ENCODE peak calls at places on chromosomes 4 and X, in seven cellular contexts. One of them, this sample, is unnamed. For H3K27me3, the result is how much of the 10 kb centered on the place peaks cover.

GRCh38 chr4:107035711-107036601 is at the start of gene DKK2:
- DNase-seq in psoas muscle: peak
- DNase-seq in tibial nerve: peak
- DNase-seq in left ventricle myocardium inferior: no peak
- DNase-seq in PC-9: no peak
- DNase-seq in H9: peak
- DNase-seq in cardiac muscle cell: peak
- DNase-seq in this sample: peak

GRCh38 chr4:85200106-85200505 is 233.6 kb upstream of the WDFY3 start:
- DNase-seq in PC-9: no peak
- DNase-seq in cardiac muscle cell: no peak
- DNase-seq in left ventricle myocardium inferior: no peak
- DNase-seq in psoas muscle: no peak
- DNase-seq in tibial nerve: no peak
- DNase-seq in H9: no peak
- DNase-seq in this sample: no peak

GRCh38 chr4:40621592-40622512 is 7.8 kb downstream of the RBM47 start:
- DNase-seq in left ventricle myocardium inferior: peak
- DNase-seq in tibial nerve: peak
- DNase-seq in cardiac muscle cell: peak
- DNase-seq in PC-9: peak
- DNase-seq in psoas muscle: peak
- DNase-seq in H9: peak
- DNase-seq in this sample: peak

GRCh38 chr4:98125585-98125984 is 17.7 kb downstream of the STPG2 start:
- DNase-seq in cardiac muscle cell: no peak
- DNase-seq in tibial nerve: no peak
- DNase-seq in psoas muscle: no peak
- DNase-seq in PC-9: no peak
- DNase-seq in left ventricle myocardium inferior: no peak
- DNase-seq in H9: no peak
- DNase-seq in this sample: no peak

GRCh38 chrX:94831364-94831763 is 1157.4 kb downstream of the FAM133A start:
- DNase-seq in tibial nerve: no peak
- DNase-seq in PC-9: no peak
- DNase-seq in cardiac muscle cell: peak
- DNase-seq in H9: no peak
- DNase-seq in left ventricle myocardium inferior: no peak
- DNase-seq in psoas muscle: no peak
- DNase-seq in this sample: no peak

GRCh38 chrX:46979340-46979739 is 67.1 kb downstream of the JADE3 start:
- DNase-seq in tibial nerve: no peak
- DNase-seq in left ventricle myocardium inferior: no peak
- DNase-seq in cardiac muscle cell: peak
- DNase-seq in PC-9: no peak
- DNase-seq in H9: no peak
- DNase-seq in psoas muscle: no peak
- DNase-seq in this sample: no peak

GRCh38 chr4:67892253-67892652 is 8.5 kb upstream of the TMPRSS11D start:
- DNase-seq in H9: no peak
- DNase-seq in PC-9: no peak
- DNase-seq in psoas muscle: no peak
- DNase-seq in left ventricle myocardium inferior: no peak
- DNase-seq in tibial nerve: no peak
- DNase-seq in cardiac muscle cell: no peak
- DNase-seq in this sample: no peak

GRCh38 chrX:154401045-154401799 is 3.0 kb downstream of the RPL10 start:
- DNase-seq in H9: peak
- DNase-seq in left ventricle myocardium inferior: no peak
- DNase-seq in psoas muscle: no peak
- DNase-seq in cardiac muscle cell: peak
- DNase-seq in PC-9: no peak
- DNase-seq in tibial nerve: no peak
- DNase-seq in this sample: no peak

GRCh38 chr4:68373513-68373912 is 23.6 kb upstream of the YTHDC1 start:
- DNase-seq in PC-9: no peak
- DNase-seq in left ventricle myocardium inferior: peak
- DNase-seq in psoas muscle: peak
- DNase-seq in H9: peak
- DNase-seq in tibial nerve: peak
- DNase-seq in cardiac muscle cell: peak
- DNase-seq in this sample: peak

GRCh38 chr4:105107105-105107856 is 39.4 kb upstream of the TET2 start:
- DNase-seq in left ventricle myocardium inferior: no peak
- DNase-seq in H9: no peak
- DNase-seq in tibial nerve: no peak
- DNase-seq in psoas muscle: no peak
- DNase-seq in cardiac muscle cell: no peak
- DNase-seq in PC-9: no peak
- DNase-seq in this sample: no peak

GRCh38 chr4:11632488-11632887 is 203.8 kb upstream of the HS3ST1 start:
- DNase-seq in tibial nerve: no peak
- DNase-seq in PC-9: peak
- DNase-seq in cardiac muscle cell: no peak
- DNase-seq in left ventricle myocardium inferior: no peak
- DNase-seq in H9: no peak
- DNase-seq in psoas muscle: no peak
- DNase-seq in this sample: no peak

GRCh38 chrX:72107320-72107719 is 24.4 kb downstream of the RTL5 start:
- DNase-seq in H9: peak
- DNase-seq in tibial nerve: no peak
- DNase-seq in PC-9: no peak
- DNase-seq in psoas muscle: no peak
- DNase-seq in left ventricle myocardium inferior: no peak
- DNase-seq in cardiac muscle cell: peak
- DNase-seq in this sample: no peak

GRCh38 chrX:114584434-114584943 is 603 bp downstream of the HTR2C start:
- DNase-seq in psoas muscle: no peak
- DNase-seq in cardiac muscle cell: peak
- DNase-seq in tibial nerve: no peak
- DNase-seq in PC-9: no peak
- DNase-seq in left ventricle myocardium inferior: no peak
- DNase-seq in H9: peak
- DNase-seq in this sample: no peak

GRCh38 chrX:19448077-19448476 is 67.2 kb downstream of the MAP3K15 start:
- DNase-seq in psoas muscle: no peak
- DNase-seq in cardiac muscle cell: no peak
- DNase-seq in left ventricle myocardium inferior: no peak
- DNase-seq in H9: no peak
- DNase-seq in PC-9: no peak
- DNase-seq in tibial nerve: no peak
- DNase-seq in this sample: no peak

GRCh38 chr4:4695497-4695896 is 153.6 kb upstream of the STX18 start:
- DNase-seq in tibial nerve: no peak
- DNase-seq in cardiac muscle cell: no peak
- DNase-seq in PC-9: no peak
- DNase-seq in left ventricle myocardium inferior: no peak
- DNase-seq in psoas muscle: no peak
- DNase-seq in H9: no peak
- DNase-seq in this sample: no peak

GRCh38 chr4:4693755-4694295 is 152.0 kb upstream of the STX18 start:
- DNase-seq in cardiac muscle cell: no peak
- DNase-seq in PC-9: no peak
- DNase-seq in psoas muscle: no peak
- DNase-seq in H9: no peak
- DNase-seq in left ventricle myocardium inferior: no peak
- DNase-seq in tibial nerve: no peak
- DNase-seq in this sample: no peak

GRCh38 chr4:4694812-4695211 is 153.0 kb upstream of the STX18 start:
- DNase-seq in H9: no peak
- DNase-seq in left ventricle myocardium inferior: no peak
- DNase-seq in tibial nerve: no peak
- DNase-seq in cardiac muscle cell: no peak
- DNase-seq in psoas muscle: no peak
- DNase-seq in PC-9: no peak
- DNase-seq in this sample: no peak

GRCh38 chr4:4693258-4693657 is 151.4 kb upstream of the STX18 start:
- DNase-seq in cardiac muscle cell: no peak
- DNase-seq in PC-9: no peak
- DNase-seq in tibial nerve: no peak
- DNase-seq in psoas muscle: no peak
- DNase-seq in H9: no peak
- DNase-seq in left ventricle myocardium inferior: no peak
- DNase-seq in this sample: no peak

DNA sequence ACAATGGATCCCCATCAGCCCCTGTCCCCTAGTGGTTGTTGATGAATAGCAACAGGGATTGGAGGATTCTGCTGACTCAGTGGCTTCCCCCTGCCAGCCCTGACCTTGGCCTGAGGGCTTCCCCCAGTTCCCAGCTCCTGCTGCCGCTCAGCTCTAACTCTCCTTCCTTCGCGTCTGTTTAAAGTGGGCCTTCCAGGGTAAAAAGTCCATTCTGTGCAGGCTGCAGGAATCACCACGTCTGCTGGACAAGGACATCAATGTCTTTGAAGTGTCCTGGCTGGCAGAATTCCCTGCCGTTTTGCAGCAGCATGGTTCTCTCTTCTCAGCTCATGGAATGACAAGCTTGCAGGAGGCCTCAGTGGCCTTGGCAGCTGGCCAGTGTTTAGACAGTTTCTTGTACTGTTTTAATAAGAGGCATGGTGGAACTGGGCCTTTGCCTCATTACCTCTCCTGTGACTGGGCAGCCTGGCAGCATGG is 152.5 kb upstream of the STX18 start:
- DNase-seq in cardiac muscle cell: peak
- DNase-seq in PC-9: no peak
- DNase-seq in H9: peak
- DNase-seq in psoas muscle: no peak
- DNase-seq in left ventricle myocardium inferior: peak
- DNase-seq in tibial nerve: no peak
- DNase-seq in this sample: peak
- TF ChIP-seq CTCF in cardiac muscle cell: peak
- TF ChIP-seq CTCF in PC-9: peak
- TF ChIP-seq CTCF in H9: peak
- TF ChIP-seq CTCF in psoas muscle: no peak
- TF ChIP-seq CTCF in left ventricle myocardium inferior: peak
- TF ChIP-seq CTCF in tibial nerve: no peak
- TF ChIP-seq CTCF in this sample: no peak

GRCh38 chr4:119946359-119946758 is 120.3 kb downstream of the MAD2L1 start:
- DNase-seq in cardiac muscle cell: no peak
- DNase-seq in tibial nerve: no peak
- DNase-seq in left ventricle myocardium inferior: no peak
- DNase-seq in PC-9: no peak
- DNase-seq in psoas muscle: no peak
- DNase-seq in H9: no peak
- DNase-seq in this sample: no peak

GRCh38 chr4:119939066-119939995 is 127.3 kb downstream of the MAD2L1 start:
- DNase-seq in PC-9: no peak
- DNase-seq in psoas muscle: no peak
- DNase-seq in H9: no peak
- DNase-seq in left ventricle myocardium inferior: no peak
- DNase-seq in cardiac muscle cell: no peak
- DNase-seq in tibial nerve: no peak
- DNase-seq in this sample: no peak

GRCh38 chr4:119942806-119943205 is 123.8 kb downstream of the MAD2L1 start:
- DNase-seq in left ventricle myocardium inferior: no peak
- DNase-seq in tibial nerve: no peak
- DNase-seq in cardiac muscle cell: no peak
- DNase-seq in H9: no peak
- DNase-seq in PC-9: no peak
- DNase-seq in psoas muscle: no peak
- DNase-seq in this sample: no peak

GRCh38 chr4:119940557-119940956 is 126.1 kb downstream of the MAD2L1 start:
- DNase-seq in left ventricle myocardium inferior: no peak
- DNase-seq in psoas muscle: no peak
- DNase-seq in tibial nerve: no peak
- DNase-seq in H9: no peak
- DNase-seq in PC-9: no peak
- DNase-seq in cardiac muscle cell: no peak
- DNase-seq in this sample: no peak
- H3K27me3 ChIP-seq in left ventricle myocardium inferior: under half
- H3K27me3 ChIP-seq in psoas muscle: under half
- H3K27me3 ChIP-seq in tibial nerve: under half
- H3K27me3 ChIP-seq in H9: under half
- H3K27me3 ChIP-seq in PC-9: under half
- H3K27me3 ChIP-seq in cardiac muscle cell: under half
- H3K27me3 ChIP-seq in this sample: under half

GRCh38 chrX:22024577-22024976 is 7.5 kb upstream of the PHEX start:
- DNase-seq in psoas muscle: no peak
- DNase-seq in left ventricle myocardium inferior: no peak
- DNase-seq in PC-9: no peak
- DNase-seq in H9: no peak
- DNase-seq in tibial nerve: no peak
- DNase-seq in cardiac muscle cell: no peak
- DNase-seq in this sample: no peak

GRCh38 chrX:22021721-22022120 is 10.4 kb upstream of the PHEX start:
- DNase-seq in PC-9: no peak
- DNase-seq in psoas muscle: no peak
- DNase-seq in tibial nerve: no peak
- DNase-seq in left ventricle myocardium inferior: no peak
- DNase-seq in cardiac muscle cell: no peak
- DNase-seq in H9: no peak
- DNase-seq in this sample: no peak

GRCh38 chrX:22025751-22026150 is 6.4 kb upstream of the PHEX start:
- DNase-seq in tibial nerve: no peak
- DNase-seq in cardiac muscle cell: peak
- DNase-seq in H9: no peak
- DNase-seq in left ventricle myocardium inferior: no peak
- DNase-seq in PC-9: no peak
- DNase-seq in psoas muscle: no peak
- DNase-seq in this sample: no peak
- TF ChIP-seq CTCF in tibial nerve: no peak
- TF ChIP-seq CTCF in cardiac muscle cell: no peak
- TF ChIP-seq CTCF in H9: no peak
- TF ChIP-seq CTCF in left ventricle myocardium inferior: no peak
- TF ChIP-seq CTCF in PC-9: no peak
- TF ChIP-seq CTCF in psoas muscle: no peak
- TF ChIP-seq CTCF in this sample: no peak

GRCh38 chrX:134908235-134908834 is 82.5 kb upstream of the SMIM10 start:
- DNase-seq in psoas muscle: no peak
- DNase-seq in H9: no peak
- DNase-seq in tibial nerve: no peak
- DNase-seq in PC-9: no peak
- DNase-seq in cardiac muscle cell: peak
- DNase-seq in left ventricle myocardium inferior: no peak
- DNase-seq in this sample: no peak

GRCh38 chrX:134909258-134909657 is 81.5 kb upstream of the SMIM10 start:
- DNase-seq in PC-9: no peak
- DNase-seq in psoas muscle: no peak
- DNase-seq in tibial nerve: no peak
- DNase-seq in H9: no peak
- DNase-seq in cardiac muscle cell: no peak
- DNase-seq in left ventricle myocardium inferior: no peak
- DNase-seq in this sample: no peak

GRCh38 chrX:134907302-134907701 is 83.5 kb upstream of the SMIM10 start:
- DNase-seq in left ventricle myocardium inferior: no peak
- DNase-seq in tibial nerve: no peak
- DNase-seq in PC-9: no peak
- DNase-seq in cardiac muscle cell: no peak
- DNase-seq in psoas muscle: no peak
- DNase-seq in H9: no peak
- DNase-seq in this sample: no peak

DNA sequence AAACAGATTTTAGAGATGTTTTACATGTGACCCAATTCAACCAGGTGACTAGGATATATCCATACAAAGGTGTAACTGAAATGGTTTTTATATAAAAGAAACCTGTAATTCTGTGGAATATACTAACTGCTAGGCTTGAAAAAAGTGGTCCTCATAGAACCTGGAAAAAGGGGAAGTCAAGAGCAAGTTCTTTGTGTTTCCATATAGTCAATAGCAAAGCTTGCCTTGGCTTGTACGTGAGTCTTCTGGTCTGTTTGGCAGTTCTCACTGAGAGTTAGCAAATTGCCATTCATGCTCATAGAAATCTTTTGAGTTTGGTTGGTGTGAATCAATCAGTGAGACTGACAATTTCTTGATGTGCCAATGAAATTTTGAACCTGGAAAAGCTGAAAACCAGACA is 79.4 kb upstream of the SMIM10 start:
- DNase-seq in tibial nerve: no peak
- DNase-seq in H9: no peak
- DNase-seq in left ventricle myocardium inferior: no peak
- DNase-seq in psoas muscle: no peak
- DNase-seq in cardiac muscle cell: no peak
- DNase-seq in PC-9: no peak
- DNase-seq in this sample: no peak
- H3K27me3 ChIP-seq in tibial nerve: under half
- H3K27me3 ChIP-seq in H9: under half
- H3K27me3 ChIP-seq in left ventricle myocardium inferior: under half
- H3K27me3 ChIP-seq in psoas muscle: under half
- H3K27me3 ChIP-seq in cardiac muscle cell: under half
- H3K27me3 ChIP-seq in PC-9: under half
- H3K27me3 ChIP-seq in this sample: under half